ENCODE peak calls at places on chromosome 13, in five cellular contexts. G is activated CD8-positive, alpha-beta memory T cell treated with anti-CD3 and anti-CD28 coated beads for 1 hour; F is left cardiac atrium; V is IMR-90; S is hypothalamus. C is an unnamed sample.

GRCh38 chr13:96020155-96020575 is 33.0 kb downstream of the UGGT2 start:
- DNase-seq in G (no peak), F (no peak), V (peak; percentile 67), S (peak; percentile 8), C (peak; percentile 67)

GRCh38 chr13:34466301-34466700 is 475.8 kb upstream of the NBEA start:
- DNase-seq in G (no peak), F (no peak), V (no peak), S (no peak), C (no peak)

GRCh38 chr13:105377452-105377851 is 1158.0 kb downstream of the EFNB2 start:
- DNase-seq in G (no peak), F (no peak), V (no peak), S (no peak), C (no peak)

GRCh38 chr13:79870123-79870522 is 389.2 kb downstream of the NDFIP2 start:
- DNase-seq in G (no peak), F (no peak), V (peak; percentile 28), S (no peak), C (no peak)

GRCh38 chr13:20160346-20161274 is at the start of gene GJA3:
- DNase-seq in G (peak; percentile 46), F (peak; percentile 52), V (peak; percentile 39), S (no peak), C (peak; percentile 20)

GRCh38 chr13:45205124-45205523 is 4.3 kb upstream of the KCTD4 start:
- DNase-seq in G (no peak), F (no peak), V (no peak), S (no peak), C (no peak)

GRCh38 chr13:31105020-31105800 is 56.5 kb downstream of the HSPH1 start:
- DNase-seq in G (no peak), F (no peak), V (peak; percentile 26), S (no peak), C (no peak)

GRCh38 chr13:19181621-19182485 is at the start of gene TUBA3C:
- DNase-seq in G (no peak), F (no peak), V (no peak), S (no peak), C (no peak)

GRCh38 chr13:113803409-113804016 is 44.5 kb downstream of the TMEM255B start:
- DNase-seq in G (no peak), F (no peak), V (no peak), S (no peak), C (no peak)

GRCh38 chr13:73428137-73428536 is 369.3 kb downstream of the KLF5 start:
- DNase-seq in G (no peak), F (no peak), V (peak; percentile 76), S (no peak), C (peak; percentile 4)

C was measured in ACHN.